ENCODE peak calls at places on chromosome 16, in eight cellular contexts. V, U, I, J, N, T, Z and H are unnamed samples.

GRCh38 chr16:12010388-12011251 is 34.1 kb downstream of the SNX29 start:
- DNase-seq in U (peak; percentile 28), V (no peak), Z (no peak), J (no peak), I (no peak), T (no peak), N (no peak), H (no peak)

GRCh38 chr16:3740934-3741333 is 23.6 kb upstream of the TRAP1 start:
- DNase-seq in N (no peak), V (no peak), J (no peak), I (no peak), Z (no peak), U (no peak), T (no peak), H (no peak)

GRCh38 chr16:15949210-15950166 is at the start of gene ABCC1:
- DNase-seq in J (peak; percentile 64), Z (peak; percentile 91), U (no peak), N (peak; percentile 59), T (peak; percentile 63), I (peak; percentile 57), V (peak; percentile 18), H (peak; percentile 40)

GRCh38 chr16:24875466-24875865 is 29.7 kb downstream of the SLC5A11 start:
- DNase-seq in V (no peak), I (no peak), Z (no peak), T (no peak), U (no peak), N (no peak), J (no peak), H (no peak)

GRCh38 chr16:85285681-85286065 is 173.4 kb upstream of the CIBAR2 start:
- DNase-seq in U (no peak), V (no peak), I (no peak), J (no peak), Z (no peak), N (no peak), T (no peak), H (no peak)

GRCh38 chr16:54286330-54287017 is at the start of gene IRX3:
- DNase-seq in Z (peak; percentile 67), U (peak; percentile 63), N (peak; percentile 86), J (peak; percentile 69), I (peak; percentile 88), V (peak; percentile 70), T (peak; percentile 88), H (peak; percentile 95)

GRCh38 chr16:84503751-84504395 is 586 bp downstream of the MEAK7 start:
- DNase-seq in J (no peak), Z (no peak), U (no peak), I (no peak), N (no peak), V (no peak), T (no peak), H (peak; percentile 46)

GRCh38 chr16:24537474-24538337 is 1.7 kb upstream of the RBBP6 start:
- DNase-seq in N (no peak), Z (no peak), J (peak; percentile 32), V (no peak), T (peak; percentile 58), I (no peak), U (no peak), H (no peak)

GRCh38 chr16:899678-900060 is 71.1 kb downstream of the LMF1 start:
- DNase-seq in U (no peak), Z (no peak), V (no peak), T (no peak), N (no peak), I (no peak), J (no peak), H (no peak)

GRCh38 chr16:88601313-88602036 is 31.3 kb downstream of the ZC3H18 start:
- DNase-seq in N (no peak), I (no peak), Z (no peak), T (no peak), V (no peak), J (no peak), U (no peak), H (no peak)

GRCh38 chr16:12589676-12590075 is 214.0 kb downstream of the CPPED1 start:
- DNase-seq in U (no peak), T (no peak), I (no peak), N (no peak), J (no peak), V (no peak), Z (no peak), H (no peak)

GRCh38 chr16:24504467-24505345 is 34.7 kb upstream of the RBBP6 start:
- DNase-seq in Z (peak; percentile 68), V (peak; percentile 57), J (peak; percentile 60), U (peak; percentile 28), N (peak; percentile 71), I (peak; percentile 38), T (peak; percentile 65), H (peak; percentile 54)

GRCh38 chr16:10575506-10576130 is 4.8 kb downstream of the EMP2 start:
- DNase-seq in N (no peak), V (no peak), Z (no peak), J (no peak), T (no peak), U (no peak), I (no peak), H (no peak)

GRCh38 chr16:2003827-2004641 is 5.6 kb downstream of the ZNF598 start:
- DNase-seq in V (peak; percentile 98), N (peak; percentile 97), I (peak; percentile 94), Z (peak; percentile 95), J (peak; percentile 99), T (peak; percentile 87), U (peak; percentile 42), H (peak; percentile 79)

GRCh38 chr16:89484088-89484501 is 6.3 kb downstream of the ANKRD11 start:
- DNase-seq in V (no peak), T (no peak), J (no peak), Z (no peak), I (no peak), N (no peak), U (no peak), H (no peak)

GRCh38 chr16:22670551-22670970 is 143.4 kb upstream of the HS3ST2 start:
- DNase-seq in N (peak; percentile 52), J (peak; percentile 73), V (peak; percentile 25), T (peak; percentile 60), Z (peak; percentile 61), I (no peak), U (no peak), H (peak; percentile 71)

GRCh38 chr16:25051446-25052160 is 36.4 kb upstream of the ARHGAP17 start:
- DNase-seq in U (no peak), I (no peak), V (no peak), T (no peak), Z (no peak), N (peak; percentile 70), J (no peak), H (no peak)

GRCh38 chr16:4116328-4117249 is at the start of gene ADCY9:
- DNase-seq in U (no peak), T (peak; percentile 86), I (peak; percentile 80), V (peak; percentile 72), Z (peak; percentile 97), J (peak; percentile 92), N (peak; percentile 86), H (peak; percentile 72)

GRCh38 chr16:30395992-30396560 is 856 bp downstream of the ZNF48 start:
- DNase-seq in J (no peak), V (no peak), Z (no peak), U (no peak), I (no peak), N (no peak), T (no peak), H (no peak)

GRCh38 chr16:56041556-56042140 is 149.6 kb upstream of the GNAO1 start:
- DNase-seq in N (peak; percentile 53), Z (peak; percentile 27), V (no peak), T (peak; percentile 6), I (no peak), J (peak; percentile 72), U (no peak), H (peak; percentile 73)

GRCh38 chr16:72836985-72837384 is 210.9 kb downstream of the ZFHX3 start:
- DNase-seq in U (no peak), Z (no peak), N (no peak), V (no peak), I (no peak), T (no peak), J (no peak), H (peak; percentile 45)

GRCh38 chr16:74768239-74768638 is 6.4 kb downstream of the FA2H start:
- DNase-seq in I (no peak), J (no peak), V (no peak), Z (no peak), T (no peak), N (no peak), U (no peak), H (no peak)
- TF ChIP-seq CTCF in I (no peak), J (no peak), V (no peak), Z (no peak), T (no peak), N (no peak), U (no peak), H (no peak)

DNA sequence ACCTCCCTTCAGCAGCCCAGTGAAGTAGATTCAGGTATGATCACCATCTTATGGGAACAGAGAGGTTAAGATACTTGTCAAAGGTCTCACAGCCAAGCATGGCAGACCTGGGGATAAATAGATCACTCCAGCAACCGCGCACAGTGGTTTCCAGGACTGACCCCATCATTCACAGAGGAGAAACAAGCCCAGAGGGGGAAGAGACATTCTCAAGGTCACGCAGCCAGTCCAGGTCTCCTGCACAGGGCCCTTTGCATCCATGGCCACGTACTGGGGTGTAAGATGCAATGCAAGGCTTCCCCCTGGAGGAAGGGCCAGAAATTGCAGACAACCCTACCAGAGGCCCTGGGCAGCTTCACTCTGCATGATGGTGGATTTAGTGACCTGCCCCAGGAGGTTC is 19.9 kb downstream of the TLE7 start:
- DNase-seq in I (no peak), U (no peak), Z (peak; percentile 63), T (peak; percentile 51), V (peak; percentile 14), J (peak; percentile 40), N (peak; percentile 59), H (no peak)
- TF ChIP-seq CTCF in I (no peak), U (peak; percentile 14), Z (peak; percentile 53), T (peak; percentile 34), V (peak; percentile 53), J (peak; percentile 59), N (peak; percentile 59), H (peak; percentile 39)

DNA sequence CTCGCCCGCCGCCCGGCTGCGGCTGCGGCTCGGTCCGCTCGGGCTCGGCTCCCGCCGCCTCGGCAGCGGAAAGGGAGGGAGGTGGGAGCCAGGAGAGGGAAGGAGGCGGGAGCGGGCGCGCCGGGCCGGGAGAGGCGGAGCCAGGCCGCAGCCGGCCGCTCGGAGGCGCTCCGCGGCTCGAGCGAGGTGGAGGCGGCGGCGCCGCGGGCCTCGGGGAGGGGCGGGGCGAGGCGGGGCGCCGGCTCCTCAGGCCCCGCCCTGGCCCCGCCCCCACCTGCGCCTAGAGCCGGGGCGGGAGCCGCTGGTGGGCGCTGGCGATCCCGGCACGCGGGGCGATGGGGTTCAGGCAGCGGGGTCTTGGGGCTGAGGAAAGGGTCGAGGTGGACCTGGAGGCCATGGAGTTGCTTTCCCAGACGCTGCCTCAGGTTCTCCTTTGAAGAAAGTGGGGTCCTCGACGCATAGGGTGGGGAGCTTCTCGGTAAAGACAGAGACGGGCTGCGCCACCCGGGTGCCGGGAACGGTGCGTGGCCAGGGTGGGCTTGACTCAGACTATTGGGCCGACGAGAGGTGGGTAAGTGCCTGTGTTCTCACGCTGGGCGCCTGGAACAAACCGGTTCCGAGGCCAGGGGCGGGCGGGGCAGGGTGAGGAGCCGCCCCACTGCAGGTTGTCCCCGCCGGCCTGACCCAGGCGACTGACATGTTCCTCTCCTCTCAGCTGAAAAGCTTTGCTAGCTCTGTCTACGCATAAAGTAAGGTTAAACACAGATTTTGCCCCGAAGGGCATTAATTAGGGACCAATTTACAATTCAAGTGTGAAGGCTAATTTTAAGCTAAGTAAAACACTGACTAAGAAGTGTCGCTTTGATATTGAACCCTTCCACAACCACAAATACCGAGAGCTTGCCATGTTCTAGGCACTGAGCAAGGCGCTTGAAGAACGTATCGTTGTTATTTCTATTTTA is at the start of gene CMTM4:
- DNase-seq in N (peak; percentile 95), T (peak; percentile 84), J (peak; percentile 92), V (peak; percentile 67), I (peak; percentile 91), Z (peak; percentile 97), U (peak; percentile 66), H (peak; percentile 89)
- TF ChIP-seq CTCF in N (no peak), T (peak; percentile 56), J (peak; percentile 23), V (peak; percentile 44), I (no peak), Z (peak; percentile 49), U (no peak), H (peak; percentile 47)

GRCh38 chr16:50631985-50632576 is 49.0 kb downstream of the SNX20 start:
- DNase-seq in V (no peak), Z (no peak), I (no peak), U (no peak), T (no peak), N (no peak), J (no peak), H (no peak)
- TF ChIP-seq CTCF in V (no peak), Z (no peak), I (no peak), U (no peak), T (no peak), N (no peak), J (no peak), H (no peak)